ENCODE peak calls at places on chromosomes 3 and 15, in ten cellular contexts. A is astrocyte of the spinal cord, W is heart right ventricle, O is psoas muscle, I is stomach, N is fibroblast of the aortic adventitia, X is epithelial cell of esophagus, V is body of pancreas, T is sigmoid colon, D is cardiac fibroblast. K is an unnamed sample.

GRCh38 chr3:89360155-89360554 is 252.7 kb downstream of the EPHA3 start:
- DNase-seq in X (peak), D (peak), I (no peak), T (no peak), V (no peak), A (peak), O (no peak), N (no peak), W (no peak), K (no peak)

GRCh38 chr15:58477228-58477627 is 45.4 kb downstream of the LIPC start:
- DNase-seq in W (no peak), X (no peak), V (no peak), T (no peak), A (no peak), O (no peak), I (no peak), D (no peak), N (no peak), K (no peak)

GRCh38 chr3:117706731-117707130 is 997.2 kb downstream of the TUSC7 start:
- DNase-seq in N (no peak), D (no peak), X (no peak), A (no peak), I (no peak), W (no peak), O (no peak), T (no peak), V (no peak), K (no peak)

GRCh38 chr15:97490429-97490828 is 470.1 kb upstream of the ARRDC4 start:
- DNase-seq in A (no peak), N (no peak), D (no peak), W (no peak), I (no peak), O (no peak), T (no peak), X (no peak), V (no peak), K (no peak)

GRCh38 chr15:95286911-95287769 is 1043.4 kb upstream of the NR2F2 start:
- DNase-seq in W (no peak), O (no peak), I (no peak), V (no peak), X (no peak), A (no peak), T (no peak), D (no peak), N (no peak), K (no peak)

GRCh38 chr15:79932447-79932846 is 35.6 kb upstream of the MTHFS start:
- DNase-seq in D (peak), V (no peak), T (no peak), A (no peak), N (peak), O (no peak), W (no peak), X (no peak), I (no peak), K (no peak)

GRCh38 chr15:83170474-83171165 is 37.0 kb downstream of the HDGFL3 start:
- DNase-seq in V (no peak), I (no peak), N (no peak), T (no peak), X (no peak), A (peak), O (no peak), D (peak), W (no peak), K (no peak)

GRCh38 chr15:32030795-32031194 is 480 bp downstream of the CHRNA7 start:
- DNase-seq in O (no peak), D (no peak), T (no peak), I (no peak), N (no peak), W (no peak), A (peak), X (no peak), V (no peak), K (no peak)

GRCh38 chr3:197406266-197406665 is 107.9 kb upstream of the DLG1 start:
- DNase-seq in W (peak), N (no peak), O (no peak), D (peak), V (peak), T (peak), I (no peak), A (peak), X (no peak), K (no peak)

GRCh38 chr15:40594429-40594836 is 384 bp downstream of the KNL1 start:
- DNase-seq in N (no peak), T (peak), X (peak), W (peak), I (no peak), O (peak), D (peak), V (peak), A (peak), K (no peak)

GRCh38 chr3:58021962-58022361 is 13.7 kb downstream of the FLNB start:
- DNase-seq in O (no peak), X (no peak), I (no peak), W (no peak), D (no peak), N (no peak), V (no peak), T (no peak), A (no peak), K (no peak)

GRCh38 chr3:115286529-115287197 is 139.6 kb upstream of the ZBTB20 start:
- DNase-seq in O (no peak), N (no peak), X (no peak), T (no peak), I (no peak), V (no peak), D (no peak), W (no peak), A (no peak), K (no peak)

GRCh38 chr15:99719096-99719541 is 14.1 kb downstream of the LYSMD4 start:
- DNase-seq in X (no peak), W (no peak), A (peak), V (no peak), O (no peak), I (no peak), D (peak), T (no peak), N (peak), K (no peak)

GRCh38 chr15:35514759-35515158 is 31.2 kb downstream of the DPH6 start:
- DNase-seq in D (peak), X (no peak), W (no peak), I (no peak), A (peak), T (no peak), N (peak), O (no peak), V (no peak), K (no peak)

GRCh38 chr15:98658831-98659699 is 10.7 kb downstream of the IGF1R start:
- DNase-seq in W (no peak), T (no peak), N (peak), X (peak), I (no peak), D (peak), A (peak), V (peak), O (no peak), K (no peak)

GRCh38 chr3:141940204-141940776 is 63.8 kb downstream of the ATP1B3 start:
- DNase-seq in O (no peak), V (no peak), A (peak), N (peak), T (peak), I (no peak), W (no peak), X (peak), D (peak), K (no peak)

GRCh38 chr15:81968691-81969090 is 77.1 kb downstream of the MEX3B start:
- DNase-seq in X (no peak), A (no peak), O (no peak), T (no peak), D (no peak), W (no peak), V (no peak), I (no peak), N (no peak), K (no peak)

GRCh38 chr3:42668793-42669217 is 15.3 kb downstream of the ZBTB47 start:
- DNase-seq in O (peak), D (peak), T (peak), A (no peak), N (peak), X (peak), I (no peak), W (no peak), V (no peak), K (no peak)

GRCh38 chr15:67105065-67105951 is 39.9 kb downstream of the SMAD3 start:
- DNase-seq in D (peak), T (peak), V (peak), W (no peak), A (peak), X (peak), O (peak), N (peak), I (peak), K (no peak)

GRCh38 chr3:78889345-78889744 is 878.5 kb downstream of the ROBO1 start:
- DNase-seq in W (no peak), V (no peak), I (no peak), X (no peak), D (no peak), A (no peak), N (no peak), O (no peak), T (no peak), K (no peak)

GRCh38 chr15:66855039-66855438 is 153.0 kb downstream of the SMAD6 start:
- DNase-seq in D (no peak), X (no peak), I (no peak), T (no peak), N (no peak), V (no peak), A (no peak), O (no peak), W (no peak), K (no peak)

GRCh38 chr3:109806929-109807328 is 469.6 kb upstream of the DPPA4 start:
- DNase-seq in V (no peak), N (peak), W (no peak), A (peak), T (no peak), I (no peak), O (no peak), X (peak), D (peak), K (no peak)

GRCh38 chr3:109334572-109334971 is 2.8 kb downstream of the DPPA4 start:
- DNase-seq in T (no peak), W (no peak), D (no peak), I (no peak), A (no peak), V (no peak), X (no peak), N (no peak), O (no peak), K (no peak)

GRCh38 chr15:72118400-72118978 is at the start of gene SENP8:
- DNase-seq in N (no peak), O (no peak), T (no peak), W (no peak), X (no peak), I (no peak), V (no peak), D (no peak), A (no peak), K (no peak)

GRCh38 chr3:186719945-186720739 is 3.0 kb downstream of the KNG1 start:
- DNase-seq in A (no peak), T (no peak), D (no peak), W (no peak), V (no peak), I (no peak), O (no peak), X (no peak), N (no peak), K (no peak)

GRCh38 chr3:186717039-186717457 is at the start of gene KNG1:
- DNase-seq in W (no peak), D (no peak), O (no peak), N (no peak), I (no peak), A (no peak), T (no peak), V (no peak), X (no peak), K (no peak)

GRCh38 chr3:186724911-186725310 is 7.8 kb downstream of the KNG1 start:
- DNase-seq in X (no peak), N (no peak), T (no peak), A (no peak), I (no peak), V (no peak), O (no peak), D (no peak), W (no peak), K (no peak)

GRCh38 chr3:186722457-186722856 is 5.3 kb downstream of the KNG1 start:
- DNase-seq in V (no peak), A (no peak), X (peak), T (no peak), I (no peak), W (no peak), D (peak), N (peak), O (no peak), K (no peak)
- TF ChIP-seq CTCF in V (no peak), A (peak), X (peak), T (no peak), I (no peak), W (no peak), D (peak), N (peak), O (no peak), K (peak)

GRCh38 chr15:70355275-70355795 is 257.6 kb upstream of the TLE3 start:
- DNase-seq in I (no peak), X (no peak), V (no peak), D (no peak), W (no peak), T (no peak), N (no peak), O (no peak), A (no peak), K (no peak)
- TF ChIP-seq CTCF in I (no peak), X (no peak), V (no peak), D (peak), W (no peak), T (no peak), N (no peak), O (no peak), A (peak), K (peak)

GRCh38 chr3:131192701-131193100 is 166.0 kb downstream of the NEK11 start:
- DNase-seq in X (no peak), A (no peak), T (no peak), V (no peak), W (no peak), D (peak), I (no peak), N (no peak), O (no peak), K (no peak)

GRCh38 chr3:131194816-131195215 is 168.1 kb downstream of the NEK11 start:
- DNase-seq in O (no peak), A (no peak), V (no peak), I (no peak), D (no peak), W (no peak), X (no peak), T (no peak), N (no peak), K (no peak)

GRCh38 chr3:131193671-131194291 is 167.1 kb downstream of the NEK11 start:
- DNase-seq in O (no peak), V (no peak), I (no peak), T (no peak), A (no peak), W (no peak), D (peak), X (no peak), N (no peak), K (no peak)
- TF ChIP-seq CTCF in O (no peak), V (no peak), I (no peak), T (no peak), A (peak), W (no peak), D (peak), X (no peak), N (no peak), K (peak)

GRCh38 chr3:38001456-38002081 is 11.0 kb downstream of the VILL start:
- DNase-seq in X (no peak), I (peak), T (peak), W (no peak), A (no peak), D (no peak), N (no peak), V (peak), O (no peak), K (peak)
- TF ChIP-seq CTCF in X (peak), I (no peak), T (no peak), W (no peak), A (peak), D (no peak), N (no peak), V (no peak), O (no peak), K (peak)

DNA sequence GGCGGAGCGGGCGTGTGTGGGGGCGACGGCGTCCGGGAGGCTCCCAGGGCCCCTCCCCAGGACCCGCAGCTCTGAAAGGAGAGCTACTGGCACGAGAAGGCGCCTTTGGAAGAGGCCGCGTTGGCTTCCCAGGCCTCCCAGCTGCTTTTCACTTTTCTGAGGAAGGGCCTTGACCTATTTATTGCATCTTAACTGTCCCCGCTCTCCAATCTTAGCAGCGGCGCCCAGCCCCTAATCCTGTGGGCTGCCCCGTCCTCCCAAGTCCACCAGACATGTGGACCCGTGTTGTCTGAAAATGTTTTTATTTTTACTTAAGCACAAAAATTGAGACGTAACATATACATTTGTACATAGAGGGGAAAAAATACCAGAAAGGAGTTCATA is 481 bp upstream of the ULK3 start:
- DNase-seq in D (no peak), V (no peak), T (no peak), N (no peak), O (no peak), A (no peak), W (no peak), I (no peak), X (no peak), K (no peak)
- TF ChIP-seq CTCF in D (no peak), V (no peak), T (no peak), N (no peak), O (no peak), A (no peak), W (no peak), I (no peak), X (no peak), K (no peak)

DNA sequence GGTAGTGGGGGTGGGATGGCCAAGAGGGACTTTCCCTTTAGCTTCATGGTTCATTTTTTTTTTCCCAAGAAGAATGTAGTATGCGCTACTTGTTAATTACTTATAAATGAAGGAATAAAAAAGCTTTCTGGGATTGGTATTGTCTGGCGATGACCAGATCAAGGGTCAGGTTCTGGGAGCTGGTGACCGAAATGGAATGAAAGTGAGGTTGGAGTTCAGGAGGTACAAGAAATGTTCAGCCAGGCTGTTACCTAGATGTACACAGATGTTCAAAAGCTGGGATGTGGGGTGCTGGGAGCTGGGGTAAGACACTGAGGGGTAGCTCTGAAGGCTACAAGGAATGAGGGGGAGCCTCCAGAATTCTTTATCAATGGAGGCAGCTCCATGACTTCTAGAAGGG is 17.1 kb upstream of the U2SURP start:
- DNase-seq in X (no peak), T (no peak), A (no peak), I (no peak), W (no peak), D (no peak), O (no peak), V (no peak), N (no peak), K (no peak)
- TF ChIP-seq CTCF in X (no peak), T (no peak), A (no peak), I (no peak), W (no peak), D (no peak), O (no peak), V (no peak), N (no peak), K (no peak)

GRCh38 chr3:70108072-70108471 is 108.5 kb downstream of the SAMMSON start:
- DNase-seq in O (no peak), A (no peak), D (peak), W (no peak), T (no peak), N (peak), V (peak), I (peak), X (peak), K (no peak)
- TF ChIP-seq CTCF in O (no peak), A (peak), D (peak), W (no peak), T (no peak), N (peak), V (peak), I (no peak), X (peak), K (peak)

K was measured in chondrocyte.